ENCODE peak calls at places on chromosome 2, in ten cellular contexts. F is HCT116; H is psoas muscle; U is A549; Y is CD4-positive, CD25-positive, alpha-beta regulatory T cell; L is pancreas; Z is GM23248; V is tibial artery; I is SK-N-MC; K is breast epithelium. Q is an unnamed sample. For H3K9me3, the result is how much of the 10 kb centered on the place peaks cover.

GRCh38 chr2:219460424-219460926 is 25.8 kb downstream of the SPEG start:
- DNase-seq in I (no peak), Z (peak), L (no peak), Y (no peak), F (no peak), U (no peak), H (peak), V (peak), K (peak), Q (peak)

GRCh38 chr2:192551760-192552159 is 357.0 kb upstream of the TMEFF2 start:
- DNase-seq in K (no peak), I (no peak), V (no peak), H (no peak), L (no peak), Z (no peak), Y (no peak), U (no peak), F (no peak), Q (no peak)

GRCh38 chr2:214341636-214342035 is 69.2 kb upstream of the VWC2L start:
- DNase-seq in V (no peak), I (no peak), L (no peak), K (no peak), Y (no peak), Z (peak), U (no peak), F (no peak), H (no peak), Q (no peak)

GRCh38 chr2:46643951-46644350 is 164.6 kb downstream of the TMEM247 start:
- DNase-seq in I (no peak), H (no peak), Z (no peak), K (no peak), F (no peak), L (no peak), U (no peak), V (no peak), Y (no peak), Q (no peak)

GRCh38 chr2:146579154-146579930 is 1265.5 kb upstream of the ACVR2A start:
- DNase-seq in I (peak), L (no peak), U (peak), Z (peak), V (no peak), K (no peak), F (no peak), Y (no peak), H (no peak), Q (no peak)

GRCh38 chr2:175187378-175187777 is 5.9 kb upstream of the ATP5MC3 start:
- DNase-seq in K (no peak), I (no peak), L (no peak), U (peak), F (no peak), Z (peak), V (no peak), Y (peak), H (no peak), Q (no peak)

GRCh38 chr2:2232167-2232566 is 98.9 kb downstream of the MYT1L start:
- DNase-seq in Y (no peak), Z (no peak), F (no peak), U (no peak), I (no peak), V (no peak), H (no peak), L (no peak), K (peak), Q (no peak)

GRCh38 chr2:134884435-134884834 is 34.2 kb upstream of the CCNT2 start:
- DNase-seq in U (no peak), Z (no peak), Y (no peak), I (no peak), K (no peak), V (no peak), H (no peak), F (no peak), L (no peak), Q (no peak)

GRCh38 chr2:127906206-127906926 is 20.6 kb upstream of the AMMECR1L start:
- DNase-seq in U (no peak), H (no peak), K (no peak), F (no peak), Y (no peak), L (no peak), V (no peak), Z (peak), I (no peak), Q (no peak)

GRCh38 chr2:141554810-141555209 is 576.0 kb downstream of the LRP1B start:
- DNase-seq in H (no peak), L (no peak), V (no peak), U (peak), K (no peak), Y (no peak), Z (peak), I (no peak), F (peak), Q (no peak)

DNA sequence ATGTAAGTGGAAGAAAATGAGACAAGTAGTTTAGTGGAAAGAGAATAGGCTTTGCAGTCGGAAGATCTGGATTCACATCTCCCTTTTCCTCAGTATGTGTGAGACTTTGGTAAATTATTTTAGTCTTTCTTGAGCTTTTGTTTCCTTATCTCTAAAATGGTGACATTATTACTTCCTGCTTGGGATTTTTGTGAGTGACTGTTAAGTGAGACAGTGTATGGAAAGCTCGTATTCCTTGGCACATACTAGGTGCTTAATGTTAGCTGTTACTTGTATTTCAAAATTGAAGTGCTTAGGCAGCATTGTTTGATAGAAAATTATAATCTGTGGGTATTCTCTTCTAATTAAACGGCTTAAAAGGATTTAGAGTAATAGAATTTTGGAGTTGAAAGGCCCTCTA is 2.0 kb downstream of the ZNF638 start:
- DNase-seq in Y (no peak), L (no peak), K (no peak), V (no peak), U (no peak), H (no peak), F (no peak), I (no peak), Z (peak), Q (no peak)
- H3K4me3 ChIP-seq in Y (peak), L (no peak), K (peak), V (peak), U (peak), H (peak), F (no peak), I (peak), Z (peak), Q (peak)

GRCh38 chr2:158072361-158072760 is 29.3 kb upstream of the UPP2 start:
- DNase-seq in Y (no peak), K (no peak), U (no peak), I (no peak), H (no peak), L (no peak), Z (no peak), F (no peak), V (no peak), Q (no peak)
- H3K9me3 ChIP-seq in Y (under half), K (under half), U (under half), I (under half), H (under half), L (under half), Z (under half), F (under half), V (under half), Q (under half)

GRCh38 chr2:42792087-42792582 is 248 bp downstream of the HAAO start:
- DNase-seq in L (no peak), K (no peak), U (no peak), V (peak), H (no peak), I (no peak), F (no peak), Z (peak), Y (peak), Q (no peak)
- H3K4me3 ChIP-seq in L (peak), K (peak), U (no peak), V (peak), H (peak), I (no peak), F (no peak), Z (peak), Y (no peak), Q (peak)

DNA sequence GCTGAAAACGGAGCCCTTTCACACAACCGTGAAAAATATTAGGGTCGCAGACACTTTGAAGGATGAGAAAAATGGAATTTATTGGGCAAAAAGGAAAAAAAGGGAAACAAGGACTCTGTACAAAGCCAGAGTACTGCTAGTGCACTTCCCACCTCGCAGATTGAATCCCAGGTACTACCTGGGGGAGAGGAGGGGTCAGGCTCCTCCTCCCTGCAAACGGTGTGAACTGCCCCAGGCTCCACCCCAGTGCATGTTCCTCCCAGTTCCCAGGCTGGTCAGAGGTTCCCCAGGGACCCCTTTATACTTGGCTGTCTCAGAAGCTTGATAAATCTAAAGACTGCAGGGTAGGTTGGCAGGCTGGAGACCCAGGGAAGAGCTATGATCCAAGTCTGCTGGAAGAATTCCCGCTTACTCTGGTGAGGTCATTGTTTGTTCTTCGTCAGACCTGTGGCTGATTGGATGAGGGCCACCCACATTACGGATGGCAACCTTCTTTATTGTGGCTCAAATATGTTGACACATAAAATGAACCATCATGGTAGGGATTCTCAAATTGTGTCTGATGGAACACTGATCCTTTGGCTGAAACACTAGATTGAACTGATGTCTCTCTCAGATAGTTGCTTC is 290.4 kb upstream of the POU3F3 start:
- DNase-seq in I (no peak), H (no peak), L (peak), U (peak), Z (no peak), V (no peak), K (no peak), F (no peak), Y (no peak), Q (no peak)
- H3K9me3 ChIP-seq in I (under half), H (under half), L (under half), U (under half), Z (under half), V (under half), K (under half), F (under half), Y (under half), Q (under half)

GRCh38 chr2:179694963-179695362 is 166.4 kb downstream of the ZNF385B start:
- DNase-seq in Z (no peak), V (no peak), H (no peak), F (no peak), I (no peak), L (no peak), Y (no peak), U (no peak), K (no peak), Q (no peak)
- H3K4me3 ChIP-seq in Z (no peak), V (no peak), H (no peak), F (no peak), I (no peak), L (no peak), Y (no peak), U (no peak), K (no peak), Q (no peak)

GRCh38 chr2:152710713-152711112 is 6.5 kb downstream of the PRPF40A start:
- DNase-seq in L (no peak), K (no peak), V (no peak), U (no peak), I (no peak), H (no peak), Z (peak), Y (no peak), F (no peak), Q (no peak)

GRCh38 chr2:152701198-152701597 is 16.1 kb downstream of the PRPF40A start:
- DNase-seq in L (no peak), Y (no peak), U (no peak), Z (no peak), I (no peak), V (no peak), H (no peak), F (no peak), K (no peak), Q (no peak)

DNA sequence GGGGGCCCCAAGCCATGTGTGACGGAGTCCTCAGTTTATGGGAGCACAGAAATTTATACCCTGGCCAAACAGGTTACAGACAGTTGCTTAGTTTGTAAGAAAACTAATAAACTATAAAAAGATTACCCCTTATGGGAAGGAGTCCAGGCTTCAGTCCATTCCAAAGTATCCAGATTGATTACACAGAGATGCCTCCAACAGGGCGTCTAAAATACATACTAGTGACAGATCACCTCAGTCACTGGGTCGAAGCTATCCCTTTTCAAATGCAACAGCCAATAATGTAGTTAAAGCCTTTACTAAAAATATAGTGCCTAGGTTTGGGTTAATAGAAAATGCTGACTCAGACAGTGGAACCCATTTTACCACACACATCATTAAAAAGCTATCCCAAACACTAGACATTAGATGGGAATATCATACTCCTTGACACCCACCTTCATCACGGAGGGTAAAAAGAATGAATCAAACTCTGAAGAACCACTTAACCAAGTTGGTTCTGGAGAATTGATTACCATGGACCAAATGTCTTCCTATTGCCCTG is 10.7 kb downstream of the PRPF40A start:
- DNase-seq in U (no peak), L (no peak), I (no peak), Z (no peak), F (no peak), Y (no peak), K (no peak), V (no peak), H (no peak), Q (no peak)
- H3K9me3 ChIP-seq in U (under half), L (under half), I (under half), Z (under half), F (under half), Y (under half), K (under half), V (under half), H (under half), Q (under half)

GRCh38 chr2:160061533-160062282 is 707 bp downstream of the PLA2R1 start:
- DNase-seq in F (no peak), L (no peak), U (no peak), V (peak), I (no peak), Z (peak), H (no peak), K (no peak), Y (no peak), Q (peak)

GRCh38 chr2:160062283-160063005 is at the start of gene PLA2R1:
- DNase-seq in F (no peak), H (peak), L (peak), Z (peak), Y (no peak), I (no peak), V (peak), U (peak), K (peak), Q (peak)

GRCh38 chr2:160063895-160064577 is 1.6 kb upstream of the PLA2R1 start:
- DNase-seq in Z (no peak), L (no peak), Y (no peak), V (no peak), I (no peak), K (no peak), U (no peak), H (no peak), F (no peak), Q (no peak)

GRCh38 chr2:160064916-160065315 is 2.5 kb upstream of the PLA2R1 start:
- DNase-seq in V (no peak), Z (no peak), I (no peak), Y (no peak), K (no peak), F (no peak), L (no peak), U (no peak), H (no peak), Q (no peak)

GRCh38 chr2:160063266-160063665 is 851 bp upstream of the PLA2R1 start:
- DNase-seq in Y (no peak), H (no peak), U (no peak), F (no peak), I (no peak), Z (peak), V (no peak), L (no peak), K (no peak), Q (no peak)
- H3K4me3 ChIP-seq in Y (no peak), H (peak), U (peak), F (no peak), I (no peak), Z (peak), V (peak), L (peak), K (peak), Q (peak)

DNA sequence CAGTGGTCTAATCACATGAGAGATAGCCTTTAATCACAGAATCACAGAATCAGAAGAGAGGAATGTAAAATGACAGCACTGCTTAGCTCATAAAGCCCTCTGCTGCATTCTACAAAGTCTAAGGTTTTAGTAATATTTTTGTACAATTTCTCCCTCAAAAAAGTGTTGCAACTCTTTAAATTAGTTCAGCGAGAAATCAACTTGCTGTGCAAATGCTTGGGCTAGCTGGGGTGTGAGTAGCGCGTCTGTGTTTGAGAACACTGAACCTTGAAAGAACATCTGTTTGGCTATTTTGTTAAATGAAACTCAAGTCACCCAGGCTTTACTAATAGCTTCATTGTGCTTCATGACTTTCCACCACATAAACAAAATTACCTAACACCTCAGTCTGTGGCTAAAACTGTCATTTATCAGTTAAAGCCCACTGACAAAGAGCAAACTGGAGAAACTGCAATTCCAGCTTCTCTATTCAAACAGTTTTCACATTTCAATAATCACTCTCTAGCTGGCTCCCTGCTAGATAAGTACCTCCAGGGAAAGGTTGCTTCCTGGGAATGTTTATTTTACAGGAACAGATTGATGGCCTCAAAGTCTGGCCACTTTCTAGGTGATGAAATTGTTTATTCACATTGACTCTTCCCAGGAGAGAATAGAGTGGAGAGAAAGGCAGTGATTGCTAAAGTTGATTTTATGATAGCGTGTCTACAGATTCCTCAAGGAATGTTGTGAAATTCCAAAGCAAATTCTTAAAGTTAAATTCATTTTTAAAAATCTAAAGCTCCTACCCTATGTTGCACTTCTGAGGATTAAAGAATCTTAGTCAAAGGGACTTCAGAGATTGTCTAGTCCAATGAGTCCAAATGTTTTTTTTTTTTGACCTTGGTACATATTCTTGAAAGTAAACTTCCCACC is 36.0 kb upstream of the STAT1 start:
- DNase-seq in L (no peak), K (no peak), U (peak), Y (no peak), V (no peak), I (no peak), F (no peak), H (no peak), Z (peak), Q (no peak)
- H3K9me3 ChIP-seq in L (under half), K (under half), U (under half), Y (under half), V (under half), I (under half), F (under half), H (under half), Z (under half), Q (under half)

DNA sequence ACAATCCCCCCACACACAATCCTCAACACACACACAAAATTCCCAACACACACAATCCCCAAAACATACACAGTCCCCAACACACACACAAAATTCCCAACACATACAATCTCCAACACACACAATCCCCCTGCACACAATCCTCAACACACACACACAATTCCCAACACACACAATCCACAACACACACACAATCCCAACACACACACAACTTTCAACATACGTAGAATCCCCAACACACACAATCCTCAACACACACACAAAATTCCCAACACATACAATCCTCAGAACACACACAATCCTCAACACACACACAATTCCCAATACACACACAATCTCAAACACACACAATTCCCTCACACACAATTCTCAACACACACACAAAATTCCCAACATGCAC is 2.6 kb upstream of the PDCD1 start:
- DNase-seq in U (no peak), F (no peak), V (no peak), H (no peak), Y (no peak), Z (no peak), K (no peak), L (no peak), I (no peak), Q (no peak)
- H3K4me3 ChIP-seq in U (no peak), F (no peak), V (no peak), H (no peak), Y (no peak), Z (no peak), K (no peak), L (no peak), I (no peak), Q (no peak)

GRCh38 chr2:41496908-41497307 is 550.9 kb upstream of the PKDCC start:
- DNase-seq in Y (no peak), U (peak), I (no peak), H (no peak), Z (no peak), L (no peak), F (no peak), V (no peak), K (no peak), Q (no peak)
- H3K9me3 ChIP-seq in Y (under half), U (under half), I (under half), H (under half), Z (under half), L (under half), F (under half), V (under half), K (under half), Q (under half)